ENCODE peak calls at places on chromosomes 12 and 14, in nine cellular contexts. One of them, this sample, is unnamed.

GRCh38 chr12:10362325-10362724 is 27.5 kb downstream of the KLRK1 start:
- DNase-seq in ovary: no peak
- DNase-seq in IMR-90: no peak
- DNase-seq in LNCaP clone FGC: no peak
- DNase-seq in MM.1S: no peak
- DNase-seq in pancreas: no peak
- DNase-seq in left lung: no peak
- DNase-seq in cardiac muscle cell: no peak
- DNase-seq in epithelial cell of esophagus: peak
- DNase-seq in this sample: no peak

GRCh38 chr12:113414519-113415038 is 7.6 kb upstream of the SDSL start:
- DNase-seq in ovary: no peak
- DNase-seq in IMR-90: no peak
- DNase-seq in LNCaP clone FGC: no peak
- DNase-seq in MM.1S: no peak
- DNase-seq in pancreas: no peak
- DNase-seq in left lung: no peak
- DNase-seq in cardiac muscle cell: no peak
- DNase-seq in epithelial cell of esophagus: no peak
- DNase-seq in this sample: no peak

GRCh38 chr12:131988054-131988796 is 38.5 kb downstream of the EP400 start:
- DNase-seq in ovary: peak
- DNase-seq in IMR-90: no peak
- DNase-seq in LNCaP clone FGC: no peak
- DNase-seq in MM.1S: no peak
- DNase-seq in pancreas: no peak
- DNase-seq in left lung: no peak
- DNase-seq in cardiac muscle cell: no peak
- DNase-seq in epithelial cell of esophagus: no peak
- DNase-seq in this sample: no peak

GRCh38 chr14:100533647-100534485 is 53.4 kb downstream of the BEGAIN start:
- DNase-seq in ovary: peak
- DNase-seq in IMR-90: no peak
- DNase-seq in LNCaP clone FGC: no peak
- DNase-seq in MM.1S: no peak
- DNase-seq in pancreas: peak
- DNase-seq in left lung: peak
- DNase-seq in cardiac muscle cell: peak
- DNase-seq in epithelial cell of esophagus: no peak
- DNase-seq in this sample: peak

GRCh38 chr14:91606851-91607250 is 96.7 kb upstream of the PPP4R3A start:
- DNase-seq in ovary: no peak
- DNase-seq in IMR-90: no peak
- DNase-seq in LNCaP clone FGC: no peak
- DNase-seq in MM.1S: no peak
- DNase-seq in pancreas: no peak
- DNase-seq in left lung: no peak
- DNase-seq in cardiac muscle cell: peak
- DNase-seq in epithelial cell of esophagus: peak
- DNase-seq in this sample: no peak

GRCh38 chr12:108046633-108047032 is 82.5 kb upstream of the WSCD2 start:
- DNase-seq in ovary: no peak
- DNase-seq in IMR-90: no peak
- DNase-seq in LNCaP clone FGC: no peak
- DNase-seq in MM.1S: no peak
- DNase-seq in pancreas: no peak
- DNase-seq in left lung: no peak
- DNase-seq in cardiac muscle cell: no peak
- DNase-seq in epithelial cell of esophagus: no peak
- DNase-seq in this sample: no peak

GRCh38 chr14:29735459-29735858 is 192.2 kb downstream of the PRKD1 start:
- DNase-seq in ovary: no peak
- DNase-seq in IMR-90: no peak
- DNase-seq in LNCaP clone FGC: no peak
- DNase-seq in MM.1S: no peak
- DNase-seq in pancreas: no peak
- DNase-seq in left lung: no peak
- DNase-seq in cardiac muscle cell: no peak
- DNase-seq in epithelial cell of esophagus: no peak
- DNase-seq in this sample: no peak

GRCh38 chr12:12885060-12885792 is 6.1 kb upstream of the GPRC5A start:
- DNase-seq in ovary: no peak
- DNase-seq in IMR-90: no peak
- DNase-seq in LNCaP clone FGC: no peak
- DNase-seq in MM.1S: no peak
- DNase-seq in pancreas: no peak
- DNase-seq in left lung: no peak
- DNase-seq in cardiac muscle cell: no peak
- DNase-seq in epithelial cell of esophagus: no peak
- DNase-seq in this sample: no peak

DNA sequence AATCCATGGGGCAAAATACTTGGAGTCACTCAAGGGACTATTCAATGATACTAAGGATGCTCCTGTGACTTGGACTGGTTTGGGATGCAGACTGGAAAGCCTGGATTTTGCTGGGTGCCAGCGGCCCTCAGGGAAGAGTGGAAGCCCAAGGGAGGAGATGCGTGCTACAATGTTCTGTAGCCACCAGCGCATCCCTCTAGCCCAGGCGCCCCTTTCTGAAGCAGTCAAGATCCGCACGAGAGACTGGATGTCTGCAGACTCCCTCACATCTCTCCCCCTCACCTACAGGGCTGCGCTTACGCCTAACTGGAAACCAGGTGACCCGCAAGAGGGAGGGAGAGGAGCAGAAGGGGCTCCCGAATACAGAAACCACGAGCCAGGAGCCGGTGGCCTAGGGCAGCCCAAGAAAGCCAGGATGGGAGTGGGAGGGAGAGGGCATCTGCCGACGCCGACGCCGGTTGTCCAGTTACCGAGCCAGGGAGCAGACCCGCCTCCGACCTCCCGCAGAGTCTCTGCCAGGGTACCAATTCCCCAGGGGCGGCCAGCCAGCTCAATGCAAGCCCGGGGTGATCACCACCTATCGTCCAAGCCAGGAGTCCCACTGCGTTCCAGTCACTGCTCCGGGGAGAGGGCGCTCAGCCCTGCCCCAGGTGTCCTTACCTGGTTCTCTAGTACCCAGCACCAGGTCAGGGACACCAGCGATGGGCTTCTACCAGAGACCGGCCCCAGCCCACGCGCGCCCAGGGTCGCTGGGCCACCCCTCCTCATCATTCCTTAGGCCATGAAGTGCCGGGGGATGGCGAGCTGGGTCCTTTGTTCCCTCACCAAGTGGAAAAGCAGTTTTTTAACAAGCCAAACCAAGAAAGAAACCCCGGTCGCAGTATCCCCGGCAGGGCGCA is 1.2 kb downstream of the NTN4 start:
- DNase-seq in ovary: peak
- DNase-seq in IMR-90: peak
- DNase-seq in LNCaP clone FGC: no peak
- DNase-seq in MM.1S: no peak
- DNase-seq in pancreas: peak
- DNase-seq in left lung: no peak
- DNase-seq in cardiac muscle cell: no peak
- DNase-seq in epithelial cell of esophagus: peak
- DNase-seq in this sample: peak
- TF ChIP-seq CTCF in ovary: no peak
- TF ChIP-seq CTCF in IMR-90: no peak
- TF ChIP-seq CTCF in LNCaP clone FGC: no peak
- TF ChIP-seq CTCF in MM.1S: no peak
- TF ChIP-seq CTCF in pancreas: no peak
- TF ChIP-seq CTCF in left lung: no peak
- TF ChIP-seq CTCF in cardiac muscle cell: no peak
- TF ChIP-seq CTCF in epithelial cell of esophagus: no peak
- TF ChIP-seq CTCF in this sample: no peak

DNA sequence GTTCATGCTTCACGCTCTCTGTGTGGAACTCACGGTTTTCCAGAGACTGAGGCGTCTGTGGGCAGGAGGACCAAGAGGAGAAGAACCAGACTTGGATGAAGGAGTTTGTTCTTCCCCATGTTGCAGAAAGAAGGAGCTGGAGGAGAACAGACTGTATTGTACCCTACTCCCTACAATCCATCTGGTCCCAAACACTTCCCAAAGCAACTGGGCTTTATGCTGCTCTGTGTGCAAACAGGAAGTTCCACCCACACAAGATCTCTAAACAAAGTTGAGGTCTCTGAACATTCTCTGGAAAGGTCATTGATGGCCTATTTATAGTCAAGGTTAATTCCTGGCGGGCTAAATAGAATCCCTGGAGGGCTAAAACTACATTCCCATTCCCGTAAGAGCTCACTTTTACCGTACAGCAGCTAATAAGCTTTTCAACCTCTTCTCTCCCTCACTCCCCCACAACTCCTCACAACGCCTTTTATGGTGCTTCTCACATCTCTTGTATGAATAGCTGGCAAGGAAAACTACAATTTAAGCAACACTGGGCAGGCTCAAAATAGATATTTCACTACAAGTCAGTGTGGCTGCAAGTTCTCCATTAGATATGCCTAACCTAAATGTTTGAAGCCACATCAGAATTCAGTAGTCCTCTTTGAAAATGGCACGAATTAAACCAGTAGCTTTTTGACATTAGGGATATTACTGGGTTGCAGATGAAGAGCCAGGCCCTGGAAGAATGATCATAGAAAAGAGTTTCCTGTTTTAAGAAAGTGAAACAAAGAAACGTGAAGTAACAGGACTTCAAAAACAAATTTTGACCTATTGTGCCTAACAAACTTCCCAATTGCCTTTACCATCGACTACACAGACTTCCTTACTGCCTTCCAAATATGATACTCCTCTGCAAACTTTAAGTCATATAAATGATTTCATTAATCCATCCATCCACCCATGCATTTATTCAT is at the start of gene A2M:
- DNase-seq in ovary: no peak
- DNase-seq in IMR-90: no peak
- DNase-seq in LNCaP clone FGC: no peak
- DNase-seq in MM.1S: no peak
- DNase-seq in pancreas: no peak
- DNase-seq in left lung: no peak
- DNase-seq in cardiac muscle cell: peak
- DNase-seq in epithelial cell of esophagus: no peak
- DNase-seq in this sample: no peak
- H3K4me3 ChIP-seq in ovary: peak
- H3K4me3 ChIP-seq in IMR-90: peak
- H3K4me3 ChIP-seq in LNCaP clone FGC: no peak
- H3K4me3 ChIP-seq in MM.1S: no peak
- H3K4me3 ChIP-seq in pancreas: peak
- H3K4me3 ChIP-seq in left lung: peak
- H3K4me3 ChIP-seq in cardiac muscle cell: peak
- H3K4me3 ChIP-seq in epithelial cell of esophagus: no peak
- H3K4me3 ChIP-seq in this sample: peak

GRCh38 chr14:102095871-102096568 is 9.2 kb upstream of the HSP90AA1 start:
- DNase-seq in ovary: no peak
- DNase-seq in IMR-90: no peak
- DNase-seq in LNCaP clone FGC: no peak
- DNase-seq in MM.1S: no peak
- DNase-seq in pancreas: no peak
- DNase-seq in left lung: no peak
- DNase-seq in cardiac muscle cell: no peak
- DNase-seq in epithelial cell of esophagus: no peak
- DNase-seq in this sample: no peak
- TF ChIP-seq CTCF in ovary: no peak
- TF ChIP-seq CTCF in IMR-90: no peak
- TF ChIP-seq CTCF in LNCaP clone FGC: no peak
- TF ChIP-seq CTCF in MM.1S: no peak
- TF ChIP-seq CTCF in pancreas: no peak
- TF ChIP-seq CTCF in left lung: no peak
- TF ChIP-seq CTCF in cardiac muscle cell: no peak
- TF ChIP-seq CTCF in epithelial cell of esophagus: no peak
- TF ChIP-seq CTCF in this sample: no peak

DNA sequence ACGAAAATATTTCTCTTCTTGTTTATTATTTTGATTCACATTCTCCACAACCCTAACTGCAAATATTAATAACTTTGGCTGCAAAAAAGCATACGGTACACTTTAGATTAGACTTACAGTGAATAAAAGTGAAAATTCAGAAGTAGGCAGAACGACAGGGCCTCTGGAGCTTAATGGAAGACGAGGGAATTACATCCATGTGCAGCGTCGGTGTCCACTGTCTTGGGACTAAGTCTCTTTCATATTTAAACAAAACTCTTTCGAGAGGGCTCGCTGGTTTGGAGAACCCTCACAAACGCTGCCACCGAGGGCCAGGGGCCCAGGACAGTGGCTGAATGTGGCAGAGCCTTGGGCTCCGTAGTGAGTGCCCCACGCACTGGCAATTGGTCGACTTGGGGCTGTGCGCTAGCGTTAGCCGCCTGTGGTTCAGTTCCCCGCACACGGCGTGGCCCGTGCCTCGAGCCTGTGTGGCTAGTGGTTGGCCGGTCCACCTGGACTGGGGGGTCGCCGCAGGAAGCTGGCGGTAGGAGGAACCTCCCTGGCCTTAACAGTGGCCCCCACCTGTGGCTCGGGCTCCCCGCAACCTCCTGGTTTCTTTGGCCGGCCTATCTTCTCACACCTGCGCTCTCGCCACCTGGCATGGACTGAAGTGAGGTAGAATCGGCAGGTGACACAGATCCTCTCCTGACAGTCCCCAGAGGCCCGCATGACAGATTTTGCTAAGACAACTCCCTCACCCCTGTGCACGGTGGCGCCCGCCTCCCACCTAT is 739 bp upstream of the PAX9 start:
- DNase-seq in ovary: no peak
- DNase-seq in IMR-90: no peak
- DNase-seq in LNCaP clone FGC: no peak
- DNase-seq in MM.1S: peak
- DNase-seq in pancreas: no peak
- DNase-seq in left lung: no peak
- DNase-seq in cardiac muscle cell: no peak
- DNase-seq in epithelial cell of esophagus: peak
- DNase-seq in this sample: no peak
- H3K4me3 ChIP-seq in ovary: no peak
- H3K4me3 ChIP-seq in IMR-90: no peak
- H3K4me3 ChIP-seq in LNCaP clone FGC: peak
- H3K4me3 ChIP-seq in MM.1S: peak
- H3K4me3 ChIP-seq in pancreas: peak
- H3K4me3 ChIP-seq in left lung: peak
- H3K4me3 ChIP-seq in cardiac muscle cell: peak
- H3K4me3 ChIP-seq in epithelial cell of esophagus: peak
- H3K4me3 ChIP-seq in this sample: no peak